ENCODE peak calls at places on chromosome 12, in five cellular contexts. One of them, this sample, is unnamed.

GRCh38 chr12:124686001-124686884 is 118.8 kb upstream of the NCOR2 start:
- DNase-seq in GM12892: no peak
- DNase-seq in H1: no peak
- DNase-seq in K562: peak; percentile 63
- DNase-seq in HepG2: no peak
- DNase-seq in this sample: no peak

GRCh38 chr12:79482921-79483320 is 207.8 kb downstream of the PAWR start:
- DNase-seq in GM12892: no peak
- DNase-seq in HepG2: no peak
- DNase-seq in H1: no peak
- DNase-seq in K562: no peak
- DNase-seq in this sample: no peak

GRCh38 chr12:124021025-124021406 is 48.0 kb downstream of the ZNF664 start:
- DNase-seq in HepG2: no peak
- DNase-seq in K562: no peak
- DNase-seq in GM12892: no peak
- DNase-seq in H1: no peak
- DNase-seq in this sample: no peak

GRCh38 chr12:1917172-1918070 is 1.0 kb downstream of the CACNA2D4 start:
- DNase-seq in K562: peak; percentile 32
- DNase-seq in HepG2: no peak
- DNase-seq in H1: no peak
- DNase-seq in GM12892: no peak
- DNase-seq in this sample: no peak

GRCh38 chr12:117718559-117718958 is 250.2 kb downstream of the KSR2 start:
- DNase-seq in GM12892: no peak
- DNase-seq in HepG2: no peak
- DNase-seq in K562: no peak
- DNase-seq in H1: no peak
- DNase-seq in this sample: no peak

GRCh38 chr12:100189241-100190012 is 11.2 kb upstream of the ACTR6 start:
- DNase-seq in H1: no peak
- DNase-seq in HepG2: no peak
- DNase-seq in GM12892: no peak
- DNase-seq in K562: no peak
- DNase-seq in this sample: no peak

GRCh38 chr12:69623970-69624369 is 13.3 kb upstream of the LRRC10 start:
- DNase-seq in GM12892: no peak
- DNase-seq in H1: no peak
- DNase-seq in HepG2: no peak
- DNase-seq in K562: peak; percentile 72
- DNase-seq in this sample: no peak

GRCh38 chr12:76486011-76486410 is 73.6 kb downstream of the OSBPL8 start:
- DNase-seq in K562: no peak
- DNase-seq in H1: no peak
- DNase-seq in GM12892: no peak
- DNase-seq in HepG2: no peak
- DNase-seq in this sample: no peak

GRCh38 chr12:93753285-93753684 is 76.1 kb downstream of the CRADD start:
- DNase-seq in HepG2: no peak
- DNase-seq in H1: no peak
- DNase-seq in GM12892: no peak
- DNase-seq in K562: no peak
- DNase-seq in this sample: no peak

GRCh38 chr12:31003861-31004640 is 69.6 kb upstream of the DDX11 start:
- DNase-seq in K562: no peak
- DNase-seq in GM12892: no peak
- DNase-seq in HepG2: no peak
- DNase-seq in H1: no peak
- DNase-seq in this sample: no peak

GRCh38 chr12:88716240-88716639 is 136.0 kb upstream of the KITLG start:
- DNase-seq in GM12892: no peak
- DNase-seq in K562: no peak
- DNase-seq in HepG2: no peak
- DNase-seq in H1: no peak
- DNase-seq in this sample: no peak

GRCh38 chr12:125247477-125247876 is 182.2 kb downstream of the AACS start:
- DNase-seq in GM12892: no peak
- DNase-seq in HepG2: no peak
- DNase-seq in K562: peak; percentile 37
- DNase-seq in H1: no peak
- DNase-seq in this sample: no peak

GRCh38 chr12:65960820-65961691 is 136.8 kb downstream of the HMGA2 start:
- DNase-seq in GM12892: no peak
- DNase-seq in K562: no peak
- DNase-seq in H1: no peak
- DNase-seq in HepG2: peak; percentile 91
- DNase-seq in this sample: no peak

GRCh38 chr12:34398366-34398705 is 376.0 kb downstream of the ALG10 start:
- DNase-seq in H1: no peak
- DNase-seq in GM12892: no peak
- DNase-seq in K562: peak; percentile 1
- DNase-seq in HepG2: no peak
- DNase-seq in this sample: no peak

GRCh38 chr12:124862768-124863408 is 776 bp downstream of the SCARB1 start:
- DNase-seq in GM12892: no peak
- DNase-seq in K562: peak; percentile 63
- DNase-seq in H1: no peak
- DNase-seq in HepG2: no peak
- DNase-seq in this sample: no peak

GRCh38 chr12:93370947-93371346 is 6.8 kb upstream of the NUDT4 start:
- DNase-seq in HepG2: no peak
- DNase-seq in H1: peak; percentile 34
- DNase-seq in GM12892: no peak
- DNase-seq in K562: no peak
- DNase-seq in this sample: no peak

GRCh38 chr12:49094104-49094948 is at the start of gene DHH:
- DNase-seq in K562: peak; percentile 86
- DNase-seq in HepG2: no peak
- DNase-seq in GM12892: no peak
- DNase-seq in H1: no peak
- DNase-seq in this sample: no peak

GRCh38 chr12:116346751-116347150 is 69.3 kb upstream of the MED13L start:
- DNase-seq in K562: peak; percentile 52
- DNase-seq in HepG2: no peak
- DNase-seq in H1: no peak
- DNase-seq in GM12892: no peak
- DNase-seq in this sample: no peak

GRCh38 chr12:67019070-67019469 is 250.1 kb upstream of the CAND1 start:
- DNase-seq in GM12892: no peak
- DNase-seq in HepG2: no peak
- DNase-seq in H1: no peak
- DNase-seq in K562: no peak
- DNase-seq in this sample: no peak

GRCh38 chr12:132429932-132430643 is 59.9 kb upstream of the FBRSL1 start:
- DNase-seq in H1: no peak
- DNase-seq in HepG2: no peak
- DNase-seq in GM12892: peak; percentile 70
- DNase-seq in K562: peak; percentile 80
- DNase-seq in this sample: peak; percentile 78

GRCh38 chr12:50425859-50426258 is 25.2 kb downstream of the LARP4 start:
- DNase-seq in HepG2: no peak
- DNase-seq in GM12892: no peak
- DNase-seq in K562: no peak
- DNase-seq in H1: no peak
- DNase-seq in this sample: no peak

DNA sequence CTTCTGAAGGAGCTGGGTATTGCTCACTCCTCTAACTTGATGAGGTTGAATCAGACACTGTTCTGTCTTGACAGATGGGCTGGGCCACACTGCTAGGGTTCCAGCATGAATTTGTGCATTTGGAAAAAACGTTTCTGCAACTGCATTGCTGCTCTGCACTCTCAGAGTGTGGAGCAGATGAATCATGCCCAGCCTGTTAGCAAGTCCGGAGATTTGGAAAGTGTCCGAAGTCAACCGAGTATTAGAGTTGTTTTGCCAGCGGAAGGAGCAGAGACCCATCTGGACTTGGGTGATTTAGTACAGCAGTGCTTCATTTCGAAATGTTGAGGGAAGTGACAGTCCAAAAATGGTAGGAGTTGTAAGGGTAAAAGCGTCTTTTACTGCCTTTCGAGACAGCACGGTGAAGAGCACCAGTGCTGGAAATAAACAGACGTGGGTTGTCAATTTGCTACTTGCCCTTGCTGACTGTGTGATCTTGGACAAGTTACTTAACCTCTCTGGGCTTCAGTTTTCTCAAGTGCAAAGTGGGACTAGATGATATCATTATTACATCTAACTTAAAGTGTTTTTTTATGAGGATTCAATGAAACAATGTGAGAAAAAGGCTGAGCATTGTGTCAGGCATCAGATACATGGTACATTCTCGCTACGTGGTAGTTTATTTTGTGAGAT is 139.5 kb downstream of the CHST11 start:
- DNase-seq in HepG2: no peak
- DNase-seq in K562: no peak
- DNase-seq in GM12892: no peak
- DNase-seq in H1: no peak
- DNase-seq in this sample: no peak
- TF ChIP-seq TAF1 in HepG2: no peak
- TF ChIP-seq TAF1 in K562: no peak
- TF ChIP-seq TAF1 in GM12892: no peak
- TF ChIP-seq TAF1 in H1: no peak
- TF ChIP-seq TAF1 in this sample: no peak

DNA sequence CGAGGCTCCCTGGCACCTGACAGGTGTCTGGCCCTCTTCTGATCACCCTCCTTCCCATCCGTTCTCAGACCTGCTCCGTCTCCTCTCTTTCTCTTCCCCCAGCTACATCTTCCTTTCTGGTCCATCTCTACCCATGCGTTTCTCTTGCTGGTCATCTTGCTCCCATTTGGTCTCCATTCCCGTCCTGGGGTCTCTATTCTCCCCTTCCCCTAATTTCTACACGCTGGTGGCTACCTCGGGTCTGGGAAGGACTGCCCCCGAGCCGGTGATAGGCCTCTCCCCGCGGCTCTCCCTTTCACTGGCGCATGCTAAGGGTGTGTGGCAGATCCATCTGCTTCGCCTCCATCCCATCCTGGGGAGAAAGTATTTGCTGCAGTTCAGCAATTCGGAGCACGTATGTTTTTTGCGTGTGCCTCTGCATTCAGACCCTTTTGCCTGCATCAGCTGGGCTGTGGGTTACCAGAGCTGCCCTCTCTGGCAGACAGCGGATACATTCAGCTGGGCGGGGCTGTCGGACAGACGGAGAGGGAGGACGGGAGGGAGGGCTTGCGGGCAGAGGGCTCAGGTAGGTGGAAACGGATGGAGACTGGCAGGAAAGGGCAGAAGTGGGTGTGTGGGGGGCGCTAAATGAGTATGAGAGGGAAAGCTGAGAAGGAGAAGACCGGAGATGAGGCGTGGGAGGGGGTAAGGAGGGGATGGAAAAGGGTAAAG is 775 bp downstream of the CLSTN3 start:
- DNase-seq in GM12892: no peak
- DNase-seq in K562: peak; percentile 37
- DNase-seq in H1: no peak
- DNase-seq in HepG2: no peak
- DNase-seq in this sample: peak; percentile 51
- TF ChIP-seq TAF1 in GM12892: no peak
- TF ChIP-seq TAF1 in K562: no peak
- TF ChIP-seq TAF1 in H1: no peak
- TF ChIP-seq TAF1 in HepG2: no peak
- TF ChIP-seq TAF1 in this sample: no peak

DNA sequence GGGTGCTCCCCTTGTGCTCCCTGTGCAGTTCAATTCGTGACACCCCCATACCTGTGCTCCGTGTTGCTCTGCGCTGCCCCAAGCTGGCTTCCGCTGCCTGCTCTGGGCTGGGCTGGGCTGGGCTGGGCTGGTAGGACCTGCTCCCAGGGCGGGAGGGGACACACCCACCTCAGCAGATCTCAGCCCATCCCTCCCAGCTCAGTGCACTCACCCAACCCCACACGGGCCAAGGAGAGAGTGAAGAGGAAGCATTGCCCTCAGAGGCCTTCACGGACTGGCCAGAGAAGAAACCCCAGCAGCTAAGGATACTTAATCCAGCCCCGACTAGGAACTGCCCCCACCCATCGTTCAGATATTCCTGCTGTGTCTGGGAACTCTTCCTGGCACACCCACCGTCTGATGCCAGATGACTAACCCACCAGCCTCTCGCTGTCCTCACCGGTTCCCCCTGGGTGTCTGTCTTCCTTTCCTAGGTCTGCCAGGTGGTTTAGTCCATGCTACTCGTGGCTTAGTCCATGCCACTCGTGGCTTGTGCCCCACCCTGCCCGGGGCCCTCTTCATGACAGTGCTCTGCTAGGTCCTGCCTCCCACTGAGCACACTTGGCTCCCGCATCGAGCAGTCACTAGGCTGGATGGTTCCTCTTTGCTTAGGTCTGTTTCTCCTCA is at the start of gene LPAR5:
- DNase-seq in H1: no peak
- DNase-seq in K562: peak; percentile 79
- DNase-seq in HepG2: no peak
- DNase-seq in GM12892: no peak
- DNase-seq in this sample: no peak
- TF ChIP-seq TAF1 in H1: no peak
- TF ChIP-seq TAF1 in K562: peak; percentile 42
- TF ChIP-seq TAF1 in HepG2: no peak
- TF ChIP-seq TAF1 in GM12892: no peak
- TF ChIP-seq TAF1 in this sample: peak; percentile 16

GRCh38 chr12:131141483-131141882 is 187.8 kb downstream of the ADGRD1 start:
- DNase-seq in GM12892: no peak
- DNase-seq in K562: no peak
- DNase-seq in HepG2: no peak
- DNase-seq in H1: no peak
- DNase-seq in this sample: no peak
- TF ChIP-seq TAF1 in GM12892: no peak
- TF ChIP-seq TAF1 in K562: no peak
- TF ChIP-seq TAF1 in HepG2: no peak
- TF ChIP-seq TAF1 in H1: no peak
- TF ChIP-seq TAF1 in this sample: no peak

GRCh38 chr12:54968181-54968730 is 16.3 kb downstream of the TESPA1 start:
- DNase-seq in HepG2: no peak
- DNase-seq in H1: no peak
- DNase-seq in K562: no peak
- DNase-seq in GM12892: no peak
- DNase-seq in this sample: no peak
- TF ChIP-seq TAF1 in HepG2: no peak
- TF ChIP-seq TAF1 in H1: no peak
- TF ChIP-seq TAF1 in K562: no peak
- TF ChIP-seq TAF1 in GM12892: no peak
- TF ChIP-seq TAF1 in this sample: no peak

DNA sequence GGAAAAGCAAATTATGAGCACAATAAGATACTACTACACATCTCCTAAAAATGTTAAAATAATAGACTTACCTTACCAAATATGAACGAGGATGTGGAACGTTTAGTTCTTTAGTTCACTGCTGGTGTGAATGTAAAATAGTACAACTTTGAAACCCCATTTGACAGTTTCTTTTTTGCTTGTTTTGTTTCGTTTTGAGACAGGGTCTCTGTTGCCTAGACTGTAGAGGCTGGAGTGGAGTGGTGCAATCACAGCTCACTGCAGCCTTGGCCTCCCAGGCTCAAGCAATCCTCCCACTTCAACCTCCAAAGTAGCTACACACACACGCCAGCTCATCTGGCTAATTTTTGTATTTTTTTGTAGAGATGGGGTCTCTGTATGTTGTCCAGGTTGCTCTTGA is 136.4 kb upstream of the FAR2 start:
- DNase-seq in HepG2: no peak
- DNase-seq in K562: no peak
- DNase-seq in GM12892: no peak
- DNase-seq in H1: no peak
- DNase-seq in this sample: no peak
- TF ChIP-seq TAF1 in HepG2: no peak
- TF ChIP-seq TAF1 in K562: no peak
- TF ChIP-seq TAF1 in GM12892: no peak
- TF ChIP-seq TAF1 in H1: no peak
- TF ChIP-seq TAF1 in this sample: no peak